ENCODE peak calls at places on chromosome 21, in four cellular contexts. One of them, this sample, is unnamed.

GRCh38 chr21:45405271-45405818 is 380 bp downstream of the COL18A1 start:
- DNase-seq in brain microvascular endothelial cell: no peak
- DNase-seq in substantia nigra: no peak
- DNase-seq in heart right ventricle: peak
- DNase-seq in this sample: no peak

GRCh38 chr21:42027804-42028753 is 17.9 kb upstream of the ZBTB21 start:
- DNase-seq in brain microvascular endothelial cell: no peak
- DNase-seq in substantia nigra: no peak
- DNase-seq in heart right ventricle: no peak
- DNase-seq in this sample: no peak

GRCh38 chr21:25441835-25442234 is 165.4 kb downstream of the MRPL39 start:
- DNase-seq in brain microvascular endothelial cell: no peak
- DNase-seq in substantia nigra: no peak
- DNase-seq in heart right ventricle: no peak
- DNase-seq in this sample: no peak

GRCh38 chr21:42068592-42068991 is 2.5 kb upstream of the UMODL1 start:
- DNase-seq in brain microvascular endothelial cell: no peak
- DNase-seq in substantia nigra: no peak
- DNase-seq in heart right ventricle: no peak
- DNase-seq in this sample: no peak

GRCh38 chr21:32382108-32382601 is 10.7 kb downstream of the URB1 start:
- DNase-seq in brain microvascular endothelial cell: no peak
- DNase-seq in substantia nigra: no peak
- DNase-seq in heart right ventricle: no peak
- DNase-seq in this sample: no peak

GRCh38 chr21:15966216-15966615 is 236.4 kb downstream of the USP25 start:
- DNase-seq in brain microvascular endothelial cell: no peak
- DNase-seq in substantia nigra: no peak
- DNase-seq in heart right ventricle: no peak
- DNase-seq in this sample: no peak

GRCh38 chr21:45747233-45747766 is 103.8 kb downstream of the PCBP3 start:
- DNase-seq in brain microvascular endothelial cell: no peak
- DNase-seq in substantia nigra: no peak
- DNase-seq in heart right ventricle: no peak
- DNase-seq in this sample: no peak

GRCh38 chr21:31543191-31543590 is 116.3 kb upstream of the SOD1 start:
- DNase-seq in brain microvascular endothelial cell: no peak
- DNase-seq in substantia nigra: no peak
- DNase-seq in heart right ventricle: no peak
- DNase-seq in this sample: peak

GRCh38 chr21:31420988-31421387 is 76.9 kb upstream of the TIAM1 start:
- DNase-seq in brain microvascular endothelial cell: no peak
- DNase-seq in substantia nigra: no peak
- DNase-seq in heart right ventricle: no peak
- DNase-seq in this sample: no peak

GRCh38 chr21:44996501-44996921 is 56.7 kb downstream of the SLX9 start:
- DNase-seq in brain microvascular endothelial cell: no peak
- DNase-seq in substantia nigra: no peak
- DNase-seq in heart right ventricle: no peak
- DNase-seq in this sample: no peak

GRCh38 chr21:45033791-45034555 is 40.4 kb upstream of the ADARB1 start:
- DNase-seq in brain microvascular endothelial cell: peak
- DNase-seq in substantia nigra: no peak
- DNase-seq in heart right ventricle: no peak
- DNase-seq in this sample: no peak

GRCh38 chr21:46253610-46254124 is 25.1 kb upstream of the LSS start:
- DNase-seq in brain microvascular endothelial cell: no peak
- DNase-seq in substantia nigra: no peak
- DNase-seq in heart right ventricle: no peak
- DNase-seq in this sample: no peak

GRCh38 chr21:45990049-45990711 is 8.6 kb downstream of the COL6A1 start:
- DNase-seq in brain microvascular endothelial cell: no peak
- DNase-seq in substantia nigra: no peak
- DNase-seq in heart right ventricle: peak
- DNase-seq in this sample: peak

GRCh38 chr21:44548922-44549321 is 2.4 kb downstream of the KRTAP10-2 start:
- DNase-seq in brain microvascular endothelial cell: no peak
- DNase-seq in substantia nigra: no peak
- DNase-seq in heart right ventricle: no peak
- DNase-seq in this sample: no peak

GRCh38 chr21:38679531-38679930 is 126.2 kb upstream of the ETS2 start:
- DNase-seq in brain microvascular endothelial cell: peak
- DNase-seq in substantia nigra: no peak
- DNase-seq in heart right ventricle: no peak
- DNase-seq in this sample: no peak

GRCh38 chr21:46148106-46148505 is 7.3 kb downstream of the FTCD start:
- DNase-seq in brain microvascular endothelial cell: no peak
- DNase-seq in substantia nigra: no peak
- DNase-seq in heart right ventricle: no peak
- DNase-seq in this sample: no peak

GRCh38 chr21:29684106-29684505 is 255.7 kb downstream of the GRIK1 start:
- DNase-seq in brain microvascular endothelial cell: no peak
- DNase-seq in substantia nigra: no peak
- DNase-seq in heart right ventricle: no peak
- DNase-seq in this sample: no peak

GRCh38 chr21:46392921-46393320 is 65.8 kb upstream of the DIP2A start:
- DNase-seq in brain microvascular endothelial cell: peak
- DNase-seq in substantia nigra: no peak
- DNase-seq in heart right ventricle: peak
- DNase-seq in this sample: peak

GRCh38 chr21:29190920-29191319 is 60.5 kb downstream of the MAP3K7CL start:
- DNase-seq in brain microvascular endothelial cell: no peak
- DNase-seq in substantia nigra: no peak
- DNase-seq in heart right ventricle: no peak
- DNase-seq in this sample: no peak

GRCh38 chr21:8992731-8993174 is 1528.6 kb upstream of the TPTE start:
- DNase-seq in brain microvascular endothelial cell: no peak
- DNase-seq in substantia nigra: no peak
- DNase-seq in heart right ventricle: no peak
- DNase-seq in this sample: no peak

GRCh38 chr21:38664315-38664714 is 141.4 kb upstream of the ETS2 start:
- DNase-seq in brain microvascular endothelial cell: no peak
- DNase-seq in substantia nigra: no peak
- DNase-seq in heart right ventricle: no peak
- DNase-seq in this sample: no peak

GRCh38 chr21:32481875-32482408 is 69.4 kb downstream of the EVA1C start:
- DNase-seq in brain microvascular endothelial cell: no peak
- DNase-seq in substantia nigra: no peak
- DNase-seq in heart right ventricle: no peak
- DNase-seq in this sample: no peak

GRCh38 chr21:21968810-21969588 is 970.8 kb downstream of the NCAM2 start:
- DNase-seq in brain microvascular endothelial cell: no peak
- DNase-seq in substantia nigra: no peak
- DNase-seq in heart right ventricle: no peak
- DNase-seq in this sample: no peak

GRCh38 chr21:31988492-31989285 is 115.9 kb downstream of the HUNK start:
- DNase-seq in brain microvascular endothelial cell: no peak
- DNase-seq in substantia nigra: no peak
- DNase-seq in heart right ventricle: no peak
- DNase-seq in this sample: no peak

GRCh38 chr21:28538987-28539622 is 453.6 kb downstream of the LTN1 start:
- DNase-seq in brain microvascular endothelial cell: peak
- DNase-seq in substantia nigra: no peak
- DNase-seq in heart right ventricle: no peak
- DNase-seq in this sample: no peak

GRCh38 chr21:14321042-14321441 is 61.9 kb downstream of the HSPA13 start:
- DNase-seq in brain microvascular endothelial cell: peak
- DNase-seq in substantia nigra: no peak
- DNase-seq in heart right ventricle: no peak
- DNase-seq in this sample: no peak

GRCh38 chr21:41369105-41369914 is 7.5 kb downstream of the MX2 start:
- DNase-seq in brain microvascular endothelial cell: no peak
- DNase-seq in substantia nigra: no peak
- DNase-seq in heart right ventricle: peak
- DNase-seq in this sample: no peak

GRCh38 chr21:32977216-32977615 is 48.5 kb upstream of the OLIG2 start:
- DNase-seq in brain microvascular endothelial cell: no peak
- DNase-seq in substantia nigra: peak
- DNase-seq in heart right ventricle: no peak
- DNase-seq in this sample: no peak

GRCh38 chr21:14977814-14978213 is 87.0 kb downstream of the NRIP1 start:
- DNase-seq in brain microvascular endothelial cell: no peak
- DNase-seq in substantia nigra: no peak
- DNase-seq in heart right ventricle: no peak
- DNase-seq in this sample: no peak

GRCh38 chr21:41691205-41692203 is 75.3 kb downstream of the RIPK4 start:
- DNase-seq in brain microvascular endothelial cell: no peak
- DNase-seq in substantia nigra: no peak
- DNase-seq in heart right ventricle: no peak
- DNase-seq in this sample: no peak

GRCh38 chr21:41403966-41404365 is 22.1 kb upstream of the MX1 start:
- DNase-seq in brain microvascular endothelial cell: no peak
- DNase-seq in substantia nigra: no peak
- DNase-seq in heart right ventricle: no peak
- DNase-seq in this sample: no peak

GRCh38 chr21:32189688-32190483 is 89.0 kb downstream of the MIS18A start:
- DNase-seq in brain microvascular endothelial cell: no peak
- DNase-seq in substantia nigra: no peak
- DNase-seq in heart right ventricle: no peak
- DNase-seq in this sample: no peak

GRCh38 chr21:28436286-28436932 is 556.3 kb downstream of the LTN1 start:
- DNase-seq in brain microvascular endothelial cell: peak
- DNase-seq in substantia nigra: no peak
- DNase-seq in heart right ventricle: no peak
- DNase-seq in this sample: no peak

GRCh38 chr21:44927587-44928461 is 7.1 kb upstream of the ITGB2 start:
- DNase-seq in brain microvascular endothelial cell: peak
- DNase-seq in substantia nigra: no peak
- DNase-seq in heart right ventricle: peak
- DNase-seq in this sample: no peak

GRCh38 chr21:15848632-15849031 is 118.8 kb downstream of the USP25 start:
- DNase-seq in brain microvascular endothelial cell: peak
- DNase-seq in substantia nigra: no peak
- DNase-seq in heart right ventricle: no peak
- DNase-seq in this sample: no peak

GRCh38 chr21:45299864-45300785 is 12.4 kb upstream of the POFUT2 start:
- DNase-seq in brain microvascular endothelial cell: peak
- DNase-seq in substantia nigra: no peak
- DNase-seq in heart right ventricle: peak
- DNase-seq in this sample: peak

GRCh38 chr21:31416465-31416864 is 72.4 kb upstream of the TIAM1 start:
- DNase-seq in brain microvascular endothelial cell: peak
- DNase-seq in substantia nigra: no peak
- DNase-seq in heart right ventricle: no peak
- DNase-seq in this sample: no peak

GRCh38 chr21:38346286-38346685 is 89.5 kb downstream of the KCNJ15 start:
- DNase-seq in brain microvascular endothelial cell: no peak
- DNase-seq in substantia nigra: no peak
- DNase-seq in heart right ventricle: no peak
- DNase-seq in this sample: no peak

DNA sequence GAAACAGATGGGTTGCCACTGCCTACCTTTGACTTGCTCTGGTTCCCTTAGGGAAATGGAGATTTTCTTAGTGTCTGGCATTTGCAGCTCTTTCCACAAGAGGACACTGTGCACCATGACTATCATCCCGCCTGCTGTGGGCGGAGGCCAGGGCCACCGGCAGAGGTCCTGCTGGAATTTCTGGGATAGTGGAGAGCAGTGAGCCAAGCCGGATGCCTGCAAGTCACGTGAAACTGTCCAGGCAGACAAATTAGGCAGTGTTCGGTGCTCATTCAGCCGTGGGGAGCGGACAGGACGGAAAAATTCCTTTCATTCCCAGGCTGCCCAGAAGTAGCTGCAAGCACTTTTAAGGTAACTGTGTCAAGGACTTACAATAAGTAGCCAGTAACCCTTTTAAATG is 43.4 kb downstream of the IGSF5 start:
- DNase-seq in brain microvascular endothelial cell: peak
- DNase-seq in substantia nigra: peak
- DNase-seq in heart right ventricle: peak
- DNase-seq in this sample: peak
- H3K27ac ChIP-seq in brain microvascular endothelial cell: no peak
- H3K27ac ChIP-seq in substantia nigra: no peak
- H3K27ac ChIP-seq in heart right ventricle: peak
- H3K27ac ChIP-seq in this sample: no peak

GRCh38 chr21:17793675-17794123 is 25.5 kb downstream of the C21orf91 start:
- DNase-seq in brain microvascular endothelial cell: peak
- DNase-seq in substantia nigra: no peak
- DNase-seq in heart right ventricle: no peak
- DNase-seq in this sample: no peak
- H3K27ac ChIP-seq in brain microvascular endothelial cell: no peak
- H3K27ac ChIP-seq in substantia nigra: no peak
- H3K27ac ChIP-seq in heart right ventricle: peak
- H3K27ac ChIP-seq in this sample: no peak

DNA sequence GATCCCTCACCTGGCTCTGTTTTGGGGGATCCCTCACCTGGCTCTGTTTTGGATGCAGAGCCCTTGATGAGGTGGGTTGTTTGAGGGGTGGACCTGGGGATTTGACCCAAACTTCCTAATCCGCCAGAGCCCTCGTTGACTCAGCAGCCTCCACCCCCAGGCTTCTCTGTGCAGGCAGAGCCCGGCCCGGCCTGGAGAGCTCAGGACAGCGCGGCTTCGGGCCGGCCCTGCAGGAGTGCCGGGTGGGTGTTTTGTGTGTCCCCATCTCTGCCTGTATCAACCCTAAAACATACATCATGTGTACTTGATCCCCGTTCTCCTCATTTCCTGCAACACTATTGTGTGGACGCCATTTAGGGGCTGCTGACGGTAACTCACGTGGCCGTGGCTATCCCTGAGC is 124.2 kb downstream of the SIK1 start:
- DNase-seq in brain microvascular endothelial cell: no peak
- DNase-seq in substantia nigra: no peak
- DNase-seq in heart right ventricle: no peak
- DNase-seq in this sample: no peak
- H3K27ac ChIP-seq in brain microvascular endothelial cell: no peak
- H3K27ac ChIP-seq in substantia nigra: no peak
- H3K27ac ChIP-seq in heart right ventricle: no peak
- H3K27ac ChIP-seq in this sample: no peak

GRCh38 chr21:34344058-34344425 is 19.8 kb upstream of the KCNE2 start:
- DNase-seq in brain microvascular endothelial cell: no peak
- DNase-seq in substantia nigra: peak
- DNase-seq in heart right ventricle: no peak
- DNase-seq in this sample: no peak
- H3K27ac ChIP-seq in brain microvascular endothelial cell: no peak
- H3K27ac ChIP-seq in substantia nigra: no peak
- H3K27ac ChIP-seq in heart right ventricle: no peak
- H3K27ac ChIP-seq in this sample: peak

GRCh38 chr21:36163780-36164426 is 7.3 kb downstream of the DOP1B start:
- DNase-seq in brain microvascular endothelial cell: no peak
- DNase-seq in substantia nigra: no peak
- DNase-seq in heart right ventricle: no peak
- DNase-seq in this sample: no peak
- H3K27ac ChIP-seq in brain microvascular endothelial cell: no peak
- H3K27ac ChIP-seq in substantia nigra: no peak
- H3K27ac ChIP-seq in heart right ventricle: no peak
- H3K27ac ChIP-seq in this sample: no peak

GRCh38 chr21:36695671-36696389 is 3.1 kb upstream of the SIM2 start:
- DNase-seq in brain microvascular endothelial cell: no peak
- DNase-seq in substantia nigra: no peak
- DNase-seq in heart right ventricle: no peak
- DNase-seq in this sample: no peak
- H3K27ac ChIP-seq in brain microvascular endothelial cell: no peak
- H3K27ac ChIP-seq in substantia nigra: no peak
- H3K27ac ChIP-seq in heart right ventricle: no peak
- H3K27ac ChIP-seq in this sample: no peak